ENCODE peak calls at places on chromosomes 6 and 20, in four cellular contexts. Q is NCI-H1417; X is NCI-H774; I is CD4-positive, CD25-positive, alpha-beta regulatory T cell. V is an unnamed sample.

GRCh38 chr6:107607109-107607508 is 117.2 kb downstream of the SOBP start:
- DNase-seq in X (no peak), Q (peak), I (no peak), V (no peak)

GRCh38 chr20:10508468-10509251 is 73.6 kb downstream of the SLX4IP start:
- DNase-seq in I (no peak), X (no peak), Q (no peak), V (no peak)

GRCh38 chr20:45019764-45020126 is 53.4 kb downstream of the STK4 start:
- DNase-seq in I (no peak), Q (no peak), X (no peak), V (no peak)

GRCh38 chr6:125584468-125584939 is 164.9 kb upstream of the HEY2 start:
- DNase-seq in Q (peak), X (peak), I (no peak), V (peak)

GRCh38 chr6:79077680-79078056 is 386 bp downstream of the PHIP start:
- DNase-seq in X (peak), I (no peak), Q (no peak), V (peak)

GRCh38 chr6:158708239-158708638 is 58.4 kb downstream of the SYTL3 start:
- DNase-seq in I (no peak), X (no peak), Q (no peak), V (no peak)

GRCh38 chr20:48471734-48472408 is 355.9 kb downstream of the PREX1 start:
- DNase-seq in I (no peak), Q (no peak), X (no peak), V (no peak)

GRCh38 chr20:6026051-6026450 is 27.8 kb downstream of the LRRN4 start:
- DNase-seq in I (no peak), X (no peak), Q (no peak), V (no peak)

GRCh38 chr6:131948692-131949614 is 2.2 kb downstream of the CCN2 start:
- DNase-seq in I (no peak), Q (no peak), X (no peak), V (no peak)

GRCh38 chr20:51164732-51165530 is 142.0 kb upstream of the KCNG1 start:
- DNase-seq in Q (no peak), I (no peak), X (no peak), V (no peak)

GRCh38 chr6:15507221-15507620 is 155.6 kb downstream of the DTNBP1 start:
- DNase-seq in Q (no peak), I (no peak), X (no peak), V (no peak)

GRCh38 chr6:150282806-150283205 is 86.0 kb upstream of the IYD start:
- DNase-seq in Q (no peak), I (no peak), X (no peak), V (no peak)

GRCh38 chr6:151121900-151122299 is 117.9 kb upstream of the AKAP12 start:
- DNase-seq in I (no peak), X (no peak), Q (no peak), V (no peak)

GRCh38 chr20:63284544-63284949 is 8.4 kb upstream of the COL20A1 start:
- DNase-seq in X (no peak), I (peak), Q (no peak), V (no peak)

V was measured in NCI-H510A.